ENCODE peak calls at places on chromosomes 11 and 22, in ten cellular contexts. A is left ventricle myocardium inferior; X is Right ventricle myocardium superior; H is neural crest cell; U is NCI-H345; V is stimulated activated CD8-positive, alpha-beta memory T cell treated with anti-CD3 and anti-CD28 coated beads, Interleukin-4, amount 100 ng/mL, for 4 hours; J is GM12878; Q is adrenal gland; P is cerebellum; K is mucosa of descending colon. W is an unnamed sample.

GRCh38 chr22:45224331-45224730 is 16.4 kb downstream of the KIAA0930 start:
- DNase-seq in A (no peak), X (no peak), H (no peak), U (no peak), V (no peak), J (no peak), Q (no peak), P (no peak), K (no peak), W (no peak)

GRCh38 chr11:77647906-77648305 is 10.3 kb upstream of the CLNS1A start:
- DNase-seq in A (no peak), X (no peak), H (no peak), U (no peak), V (no peak), J (no peak), Q (no peak), P (no peak), K (no peak), W (no peak)

GRCh38 chr22:44623771-44624510 is 78.1 kb upstream of the PRR5 start:
- DNase-seq in A (no peak), X (no peak), H (peak; percentile 38), U (no peak), V (no peak), J (no peak), Q (no peak), P (no peak), K (no peak), W (no peak)

GRCh38 chr22:42401562-42402334 is 30.5 kb downstream of the NFAM1 start:
- DNase-seq in A (no peak), X (no peak), H (no peak), U (no peak), V (no peak), J (no peak), Q (no peak), P (no peak), K (no peak), W (no peak)

GRCh38 chr11:44000731-44001130 is 47.0 kb upstream of the ACCSL start:
- DNase-seq in A (no peak), X (no peak), H (no peak), U (no peak), V (no peak), J (no peak), Q (no peak), P (no peak), K (no peak), W (no peak)

GRCh38 chr11:122748968-122749687 is 89.2 kb upstream of the CRTAM start:
- DNase-seq in A (no peak), X (no peak), H (no peak), U (no peak), V (peak; percentile 36), J (peak; percentile 56), Q (no peak), P (no peak), K (no peak), W (no peak)

GRCh38 chr11:126544311-126545056 is 189.0 kb downstream of the ST3GAL4 start:
- DNase-seq in A (no peak), X (no peak), H (peak; percentile 23), U (peak; percentile 77), V (no peak), J (no peak), Q (peak; percentile 38), P (peak; percentile 70), K (no peak), W (peak; percentile 28)

GRCh38 chr11:65187146-65187675 is 5.5 kb downstream of the CAPN1 start:
- DNase-seq in A (no peak), X (no peak), H (no peak), U (no peak), V (no peak), J (no peak), Q (no peak), P (no peak), K (no peak), W (no peak)

GRCh38 chr11:69380921-69381581 is 87.1 kb downstream of the MYEOV start:
- DNase-seq in A (no peak), X (peak; percentile 45), H (no peak), U (no peak), V (no peak), J (no peak), Q (no peak), P (no peak), K (no peak), W (no peak)